ENCODE peak calls at places on chromosome 15, in six cellular contexts. One of them, this sample, is unnamed.

GRCh38 chr15:70387086-70387485 is 289.4 kb upstream of the TLE3 start:
- DNase-seq in progenitor cell of endocrine pancreas: no peak
- DNase-seq in T-cell: no peak
- DNase-seq in KBM-7: no peak
- DNase-seq in mesendoderm: no peak
- DNase-seq in NCI-H1417: no peak
- DNase-seq in this sample: no peak

GRCh38 chr15:85403745-85404144 is 23.3 kb downstream of the AKAP13 start:
- DNase-seq in progenitor cell of endocrine pancreas: no peak
- DNase-seq in T-cell: no peak
- DNase-seq in KBM-7: no peak
- DNase-seq in mesendoderm: peak
- DNase-seq in NCI-H1417: no peak
- DNase-seq in this sample: no peak

GRCh38 chr15:69314736-69315135 is 16.0 kb downstream of the PAQR5 start:
- DNase-seq in progenitor cell of endocrine pancreas: no peak
- DNase-seq in T-cell: no peak
- DNase-seq in KBM-7: no peak
- DNase-seq in mesendoderm: no peak
- DNase-seq in NCI-H1417: no peak
- DNase-seq in this sample: no peak

GRCh38 chr15:89217686-89218376 is 3.5 kb downstream of the RLBP1 start:
- DNase-seq in progenitor cell of endocrine pancreas: no peak
- DNase-seq in T-cell: no peak
- DNase-seq in KBM-7: no peak
- DNase-seq in mesendoderm: no peak
- DNase-seq in NCI-H1417: no peak
- DNase-seq in this sample: no peak

GRCh38 chr15:89723031-89723430 is 28.0 kb downstream of the MESP1 start:
- DNase-seq in progenitor cell of endocrine pancreas: no peak
- DNase-seq in T-cell: no peak
- DNase-seq in KBM-7: no peak
- DNase-seq in mesendoderm: no peak
- DNase-seq in NCI-H1417: no peak
- DNase-seq in this sample: no peak

GRCh38 chr15:43484455-43484854 is 8.5 kb downstream of the TP53BP1 start:
- DNase-seq in progenitor cell of endocrine pancreas: no peak
- DNase-seq in T-cell: no peak
- DNase-seq in KBM-7: no peak
- DNase-seq in mesendoderm: no peak
- DNase-seq in NCI-H1417: no peak
- DNase-seq in this sample: no peak

GRCh38 chr15:40932625-40933519 is 3.7 kb downstream of the DLL4 start:
- DNase-seq in progenitor cell of endocrine pancreas: no peak
- DNase-seq in T-cell: no peak
- DNase-seq in KBM-7: no peak
- DNase-seq in mesendoderm: no peak
- DNase-seq in NCI-H1417: no peak
- DNase-seq in this sample: peak

GRCh38 chr15:38670142-38671002 is 105.8 kb upstream of the RASGRP1 start:
- DNase-seq in progenitor cell of endocrine pancreas: no peak
- DNase-seq in T-cell: peak
- DNase-seq in KBM-7: no peak
- DNase-seq in mesendoderm: no peak
- DNase-seq in NCI-H1417: no peak
- DNase-seq in this sample: no peak

GRCh38 chr15:60412807-60413597 is 15.2 kb upstream of the ANXA2 start:
- DNase-seq in progenitor cell of endocrine pancreas: no peak
- DNase-seq in T-cell: no peak
- DNase-seq in KBM-7: no peak
- DNase-seq in mesendoderm: peak
- DNase-seq in NCI-H1417: no peak
- DNase-seq in this sample: no peak

GRCh38 chr15:58731756-58732535 is 17.6 kb downstream of the ADAM10 start:
- DNase-seq in progenitor cell of endocrine pancreas: no peak
- DNase-seq in T-cell: no peak
- DNase-seq in KBM-7: no peak
- DNase-seq in mesendoderm: peak
- DNase-seq in NCI-H1417: no peak
- DNase-seq in this sample: no peak

GRCh38 chr15:75731248-75732100 is 18.8 kb upstream of the CSPG4 start:
- DNase-seq in progenitor cell of endocrine pancreas: no peak
- DNase-seq in T-cell: no peak
- DNase-seq in KBM-7: peak
- DNase-seq in mesendoderm: peak
- DNase-seq in NCI-H1417: no peak
- DNase-seq in this sample: peak

GRCh38 chr15:75887178-75887577 is 16.5 kb upstream of the FBXO22 start:
- DNase-seq in progenitor cell of endocrine pancreas: no peak
- DNase-seq in T-cell: no peak
- DNase-seq in KBM-7: no peak
- DNase-seq in mesendoderm: no peak
- DNase-seq in NCI-H1417: no peak
- DNase-seq in this sample: peak

GRCh38 chr15:98657721-98658120 is 9.4 kb downstream of the IGF1R start:
- DNase-seq in progenitor cell of endocrine pancreas: no peak
- DNase-seq in T-cell: no peak
- DNase-seq in KBM-7: no peak
- DNase-seq in mesendoderm: no peak
- DNase-seq in NCI-H1417: no peak
- DNase-seq in this sample: no peak

GRCh38 chr15:77282333-77282732 is 137.6 kb downstream of the PEAK1 start:
- DNase-seq in progenitor cell of endocrine pancreas: no peak
- DNase-seq in T-cell: no peak
- DNase-seq in KBM-7: no peak
- DNase-seq in mesendoderm: peak
- DNase-seq in NCI-H1417: no peak
- DNase-seq in this sample: peak

GRCh38 chr15:89377042-89377841 is 42.6 kb upstream of the POLG start:
- DNase-seq in progenitor cell of endocrine pancreas: no peak
- DNase-seq in T-cell: no peak
- DNase-seq in KBM-7: no peak
- DNase-seq in mesendoderm: no peak
- DNase-seq in NCI-H1417: no peak
- DNase-seq in this sample: no peak

GRCh38 chr15:60829416-60829815 is 350.5 kb upstream of the ICE2 start:
- DNase-seq in progenitor cell of endocrine pancreas: no peak
- DNase-seq in T-cell: no peak
- DNase-seq in KBM-7: no peak
- DNase-seq in mesendoderm: peak
- DNase-seq in NCI-H1417: no peak
- DNase-seq in this sample: no peak

GRCh38 chr15:85854345-85855097 is 59.8 kb upstream of the KLHL25 start:
- DNase-seq in progenitor cell of endocrine pancreas: peak
- DNase-seq in T-cell: peak
- DNase-seq in KBM-7: peak
- DNase-seq in mesendoderm: peak
- DNase-seq in NCI-H1417: peak
- DNase-seq in this sample: peak

GRCh38 chr15:70104227-70104626 is 6.5 kb upstream of the TLE3 start:
- DNase-seq in progenitor cell of endocrine pancreas: no peak
- DNase-seq in T-cell: no peak
- DNase-seq in KBM-7: no peak
- DNase-seq in mesendoderm: no peak
- DNase-seq in NCI-H1417: no peak
- DNase-seq in this sample: peak

GRCh38 chr15:69823223-69823907 is 274.4 kb downstream of the TLE3 start:
- DNase-seq in progenitor cell of endocrine pancreas: no peak
- DNase-seq in T-cell: no peak
- DNase-seq in KBM-7: no peak
- DNase-seq in mesendoderm: peak
- DNase-seq in NCI-H1417: no peak
- DNase-seq in this sample: peak

GRCh38 chr15:100170280-100170654 is 171.5 kb downstream of the ADAMTS17 start:
- DNase-seq in progenitor cell of endocrine pancreas: no peak
- DNase-seq in T-cell: no peak
- DNase-seq in KBM-7: no peak
- DNase-seq in mesendoderm: no peak
- DNase-seq in NCI-H1417: no peak
- DNase-seq in this sample: no peak

GRCh38 chr15:73965094-73965729 is 26.9 kb downstream of the STOML1 start:
- DNase-seq in progenitor cell of endocrine pancreas: no peak
- DNase-seq in T-cell: no peak
- DNase-seq in KBM-7: no peak
- DNase-seq in mesendoderm: peak
- DNase-seq in NCI-H1417: no peak
- DNase-seq in this sample: peak

GRCh38 chr15:73530649-73531048 is 87.7 kb downstream of the REC114 start:
- DNase-seq in progenitor cell of endocrine pancreas: no peak
- DNase-seq in T-cell: no peak
- DNase-seq in KBM-7: no peak
- DNase-seq in mesendoderm: no peak
- DNase-seq in NCI-H1417: no peak
- DNase-seq in this sample: peak

GRCh38 chr15:96746621-96747155 is 416.2 kb downstream of the NR2F2 start:
- DNase-seq in progenitor cell of endocrine pancreas: no peak
- DNase-seq in T-cell: no peak
- DNase-seq in KBM-7: no peak
- DNase-seq in mesendoderm: no peak
- DNase-seq in NCI-H1417: no peak
- DNase-seq in this sample: peak

GRCh38 chr15:72516734-72517133 is 42.6 kb downstream of the ARIH1 start:
- DNase-seq in progenitor cell of endocrine pancreas: no peak
- DNase-seq in T-cell: no peak
- DNase-seq in KBM-7: no peak
- DNase-seq in mesendoderm: no peak
- DNase-seq in NCI-H1417: no peak
- DNase-seq in this sample: no peak

GRCh38 chr15:51229907-51230328 is 108.5 kb downstream of the CYP19A1 start:
- DNase-seq in progenitor cell of endocrine pancreas: no peak
- DNase-seq in T-cell: no peak
- DNase-seq in KBM-7: no peak
- DNase-seq in mesendoderm: peak
- DNase-seq in NCI-H1417: no peak
- DNase-seq in this sample: peak

GRCh38 chr15:68658151-68658550 is 79.4 kb downstream of the CORO2B start:
- DNase-seq in progenitor cell of endocrine pancreas: no peak
- DNase-seq in T-cell: no peak
- DNase-seq in KBM-7: no peak
- DNase-seq in mesendoderm: no peak
- DNase-seq in NCI-H1417: no peak
- DNase-seq in this sample: no peak

GRCh38 chr15:97881568-97881967 is 78.9 kb upstream of the ARRDC4 start:
- DNase-seq in progenitor cell of endocrine pancreas: no peak
- DNase-seq in T-cell: no peak
- DNase-seq in KBM-7: no peak
- DNase-seq in mesendoderm: no peak
- DNase-seq in NCI-H1417: no peak
- DNase-seq in this sample: peak

GRCh38 chr15:49987198-49987785 is 131.7 kb downstream of the ATP8B4 start:
- DNase-seq in progenitor cell of endocrine pancreas: no peak
- DNase-seq in T-cell: no peak
- DNase-seq in KBM-7: no peak
- DNase-seq in mesendoderm: no peak
- DNase-seq in NCI-H1417: no peak
- DNase-seq in this sample: no peak

GRCh38 chr15:71373917-71374316 is 258.6 kb downstream of the THSD4 start:
- DNase-seq in progenitor cell of endocrine pancreas: no peak
- DNase-seq in T-cell: no peak
- DNase-seq in KBM-7: no peak
- DNase-seq in mesendoderm: no peak
- DNase-seq in NCI-H1417: no peak
- DNase-seq in this sample: no peak

GRCh38 chr15:68781766-68782588 is 38.7 kb downstream of the ANP32A start:
- DNase-seq in progenitor cell of endocrine pancreas: no peak
- DNase-seq in T-cell: peak
- DNase-seq in KBM-7: peak
- DNase-seq in mesendoderm: no peak
- DNase-seq in NCI-H1417: no peak
- DNase-seq in this sample: no peak

GRCh38 chr15:41105348-41106334 is 10.4 kb downstream of the INO80 start:
- DNase-seq in progenitor cell of endocrine pancreas: no peak
- DNase-seq in T-cell: no peak
- DNase-seq in KBM-7: peak
- DNase-seq in mesendoderm: no peak
- DNase-seq in NCI-H1417: no peak
- DNase-seq in this sample: no peak

GRCh38 chr15:37142371-37142770 is 42.0 kb upstream of the MEIS2 start:
- DNase-seq in progenitor cell of endocrine pancreas: no peak
- DNase-seq in T-cell: no peak
- DNase-seq in KBM-7: no peak
- DNase-seq in mesendoderm: no peak
- DNase-seq in NCI-H1417: no peak
- DNase-seq in this sample: no peak

GRCh38 chr15:58396181-58396580 is 35.6 kb upstream of the LIPC start:
- DNase-seq in progenitor cell of endocrine pancreas: no peak
- DNase-seq in T-cell: no peak
- DNase-seq in KBM-7: no peak
- DNase-seq in mesendoderm: no peak
- DNase-seq in NCI-H1417: no peak
- DNase-seq in this sample: no peak